ENCODE peak calls at places on chromosome X, in five cellular contexts. H is ascending aorta; M is aorta; N is activated CD4-positive, alpha-beta T cell treated with anti-CD3 and anti-CD28 coated beads, Interleukin-2, amount 50 U/mL, for 1 hour; D is naive thymus-derived CD4-positive, alpha-beta T cell. A is an unnamed sample.

GRCh38 chrX:143853488-143853887 is 30.4 kb upstream of the UBE2NL start:
- DNase-seq in H (no peak), M (no peak), N (no peak), D (no peak), A (peak)

GRCh38 chrX:48035891-48036290 is 29.1 kb downstream of the SPACA5 start:
- DNase-seq in H (no peak), M (no peak), N (no peak), D (no peak), A (no peak)

GRCh38 chrX:56564182-56564885 is 907 bp downstream of the UBQLN2 start:
- DNase-seq in H (no peak), M (no peak), N (peak), D (peak), A (peak)

GRCh38 chrX:77446029-77446585 is 1.1 kb upstream of the FGF16 start:
- DNase-seq in H (no peak), M (no peak), N (no peak), D (no peak), A (peak)

GRCh38 chrX:74493806-74494205 is 72.5 kb downstream of the SLC16A2 start:
- DNase-seq in H (no peak), M (no peak), N (no peak), D (no peak), A (no peak)

GRCh38 chrX:80174925-80175574 is 160.5 kb downstream of the TBX22 start:
- DNase-seq in H (peak), M (peak), N (no peak), D (no peak), A (no peak)

GRCh38 chrX:143095841-143096240 is 70.1 kb downstream of the SPANXN4 start:
- DNase-seq in H (no peak), M (no peak), N (no peak), D (no peak), A (no peak)

GRCh38 chrX:130079824-130080406 is 30.4 kb downstream of the ELF4 start:
- DNase-seq in H (no peak), M (no peak), N (peak), D (peak), A (peak)

GRCh38 chrX:65985922-65986588 is 53.8 kb downstream of the VSIG4 start:
- DNase-seq in H (no peak), M (no peak), N (peak), D (peak), A (peak)

GRCh38 chrX:24619647-24620046 is 27.5 kb downstream of the PCYT1B start:
- DNase-seq in H (no peak), M (no peak), N (no peak), D (no peak), A (peak)

GRCh38 chrX:16826207-16826606 is 39.9 kb downstream of the TXLNG start:
- DNase-seq in H (no peak), M (no peak), N (no peak), D (peak), A (peak)

GRCh38 chrX:57132046-57132445 is 5.2 kb downstream of the SPIN2A start:
- DNase-seq in H (no peak), M (no peak), N (no peak), D (no peak), A (no peak)

GRCh38 chrX:113892401-113892800 is 691.5 kb upstream of the HTR2C start:
- DNase-seq in H (no peak), M (no peak), N (no peak), D (no peak), A (no peak)

GRCh38 chrX:111868726-111869638 is 7.0 kb upstream of the TRPC5OS start:
- DNase-seq in H (no peak), M (no peak), N (no peak), D (no peak), A (peak)

GRCh38 chrX:111507931-111508330 is 3.5 kb upstream of the SERTM2 start:
- DNase-seq in H (no peak), M (no peak), N (no peak), D (no peak), A (no peak)

GRCh38 chrX:24925430-24925829 is 90.3 kb downstream of the ARX start:
- DNase-seq in H (no peak), M (no peak), N (no peak), D (no peak), A (no peak)

GRCh38 chrX:110743679-110744340 is 51.8 kb downstream of the CHRDL1 start:
- DNase-seq in H (no peak), M (no peak), N (no peak), D (no peak), A (no peak)

GRCh38 chrX:39667191-39667590 is 430.6 kb downstream of the BCOR start:
- DNase-seq in H (no peak), M (no peak), N (no peak), D (no peak), A (no peak)

GRCh38 chrX:22196151-22196550 is 76.6 kb upstream of the CBLL2 start:
- DNase-seq in H (no peak), M (no peak), N (no peak), D (no peak), A (no peak)

GRCh38 chrX:132967049-132967448 is 8.6 kb upstream of the HS6ST2 start:
- DNase-seq in H (no peak), M (no peak), N (no peak), D (no peak), A (no peak)

GRCh38 chrX:40784516-40785151 is 49.3 kb upstream of the MED14 start:
- DNase-seq in H (no peak), M (no peak), N (no peak), D (no peak), A (no peak)

GRCh38 chrX:133151320-133151719 is 54.4 kb upstream of the USP26 start:
- DNase-seq in H (no peak), M (no peak), N (no peak), D (no peak), A (no peak)

GRCh38 chrX:28549839-28550238 is 37.4 kb upstream of the IL1RAPL1 start:
- DNase-seq in H (no peak), M (no peak), N (no peak), D (no peak), A (no peak)

GRCh38 chrX:21996872-21997271 is 35.3 kb upstream of the PHEX start:
- DNase-seq in H (no peak), M (no peak), N (no peak), D (no peak), A (peak)

GRCh38 chrX:108701633-108702032 is 34.7 kb downstream of the IRS4 start:
- DNase-seq in H (no peak), M (no peak), N (no peak), D (no peak), A (no peak)

GRCh38 chrX:110212299-110212698 is 105.6 kb downstream of the AMMECR1 start:
- DNase-seq in H (no peak), M (no peak), N (no peak), D (no peak), A (no peak)

GRCh38 chrX:144918936-144919335 is 328.4 kb upstream of the SPANXN1 start:
- DNase-seq in H (no peak), M (no peak), N (no peak), D (no peak), A (no peak)

GRCh38 chrX:53330331-53330730 is 48.9 kb upstream of the IQSEC2 start:
- DNase-seq in H (no peak), M (no peak), N (no peak), D (no peak), A (no peak)

GRCh38 chrX:63855896-63856295 is 70.9 kb upstream of the ARHGEF9 start:
- DNase-seq in H (no peak), M (no peak), N (no peak), D (no peak), A (no peak)

GRCh38 chrX:45775462-45775861 is 574.8 kb upstream of the DIPK2B start:
- DNase-seq in H (no peak), M (no peak), N (no peak), D (no peak), A (no peak)

GRCh38 chrX:107483976-107484726 is 34.7 kb downstream of the FRMPD3 start:
- DNase-seq in H (no peak), M (no peak), N (no peak), D (no peak), A (peak)

GRCh38 chrX:118904218-118904617 is 70.2 kb upstream of the LONRF3 start:
- DNase-seq in H (no peak), M (no peak), N (no peak), D (no peak), A (no peak)

GRCh38 chrX:65667503-65668355 is at the start of gene MSN:
- DNase-seq in H (no peak), M (peak), N (peak), D (peak), A (peak)

GRCh38 chrX:17944833-17945497 is 83.9 kb upstream of the RAI2 start:
- DNase-seq in H (no peak), M (no peak), N (no peak), D (peak), A (peak)

GRCh38 chrX:129540725-129541184 is 696 bp downstream of the OCRL start:
- DNase-seq in H (no peak), M (peak), N (no peak), D (no peak), A (no peak)

GRCh38 chrX:135530097-135530496 is 9.6 kb downstream of the INTS6L start:
- DNase-seq in H (no peak), M (no peak), N (no peak), D (no peak), A (no peak)

GRCh38 chrX:13092455-13092941 is 48.1 kb upstream of the FAM9C start:
- DNase-seq in H (peak), M (no peak), N (peak), D (peak), A (no peak)